ENCODE peak calls at places on chromosome 22, in four cellular contexts. L is upper lobe of left lung; E is H9; D is CD8-positive, alpha-beta memory T cell. M is an unnamed sample. For H3K4me1, the result is how much of the 10 kb centered on the place peaks cover.

GRCh38 chr22:24134090-24134846 is 47.0 kb upstream of the SUSD2 start:
- DNase-seq in E (no peak), L (peak), D (peak), M (no peak)

GRCh38 chr22:28711820-28712777 is 29.5 kb downstream of the CHEK2 start:
- DNase-seq in L (no peak), D (no peak), E (no peak), M (no peak)

GRCh38 chr22:43883012-43883661 is 8.7 kb downstream of the PNPLA5 start:
- DNase-seq in L (no peak), D (peak), E (peak), M (peak)

GRCh38 chr22:40250608-40251007 is 72.9 kb downstream of the TNRC6B start:
- DNase-seq in D (no peak), L (no peak), E (no peak), M (no peak)

GRCh38 chr22:23856721-23857605 is 712 bp upstream of the SLC2A11 start:
- DNase-seq in D (no peak), E (peak), L (peak), M (no peak)

GRCh38 chr22:43925433-43926348 is 2.1 kb downstream of the PNPLA3 start:
- DNase-seq in L (no peak), E (peak), D (no peak), M (no peak)

GRCh38 chr22:26536056-26536761 is 23.9 kb upstream of the TFIP11 start:
- DNase-seq in L (no peak), E (no peak), D (no peak), M (no peak)

GRCh38 chr22:27866136-27867091 is 52.6 kb downstream of the PITPNB start:
- DNase-seq in D (no peak), E (no peak), L (no peak), M (no peak)

GRCh38 chr22:26461188-26461810 is 22.3 kb downstream of the HPS4 start:
- DNase-seq in L (no peak), D (peak), E (peak), M (peak)

GRCh38 chr22:26581769-26582168 is 8.2 kb downstream of the TPST2 start:
- DNase-seq in D (no peak), L (no peak), E (no peak), M (no peak)

GRCh38 chr22:49446145-49446758 is 381.4 kb downstream of the BRD1 start:
- DNase-seq in E (no peak), L (no peak), D (no peak), M (no peak)

GRCh38 chr22:49889071-49889470 is 29.2 kb downstream of the ALG12 start:
- DNase-seq in L (no peak), D (no peak), E (no peak), M (no peak)

GRCh38 chr22:48331691-48332220 is 1495.9 kb downstream of the BRD1 start:
- DNase-seq in D (no peak), E (no peak), L (no peak), M (no peak)

GRCh38 chr22:39518124-39518786 is 2.1 kb upstream of the ATF4 start:
- DNase-seq in L (no peak), D (no peak), E (no peak), M (no peak)

GRCh38 chr22:17269224-17269606 is 50.0 kb upstream of the ADA2 start:
- DNase-seq in E (no peak), D (no peak), L (no peak), M (no peak)

GRCh38 chr22:17266261-17266971 is 47.2 kb upstream of the ADA2 start:
- DNase-seq in D (no peak), E (peak), L (no peak), M (peak)

GRCh38 chr22:17269607-17270261 is 50.5 kb upstream of the ADA2 start:
- DNase-seq in E (no peak), D (no peak), L (no peak), M (no peak)

GRCh38 chr22:17267661-17268330 is 48.6 kb upstream of the ADA2 start:
- DNase-seq in L (no peak), E (no peak), D (no peak), M (no peak)

DNA sequence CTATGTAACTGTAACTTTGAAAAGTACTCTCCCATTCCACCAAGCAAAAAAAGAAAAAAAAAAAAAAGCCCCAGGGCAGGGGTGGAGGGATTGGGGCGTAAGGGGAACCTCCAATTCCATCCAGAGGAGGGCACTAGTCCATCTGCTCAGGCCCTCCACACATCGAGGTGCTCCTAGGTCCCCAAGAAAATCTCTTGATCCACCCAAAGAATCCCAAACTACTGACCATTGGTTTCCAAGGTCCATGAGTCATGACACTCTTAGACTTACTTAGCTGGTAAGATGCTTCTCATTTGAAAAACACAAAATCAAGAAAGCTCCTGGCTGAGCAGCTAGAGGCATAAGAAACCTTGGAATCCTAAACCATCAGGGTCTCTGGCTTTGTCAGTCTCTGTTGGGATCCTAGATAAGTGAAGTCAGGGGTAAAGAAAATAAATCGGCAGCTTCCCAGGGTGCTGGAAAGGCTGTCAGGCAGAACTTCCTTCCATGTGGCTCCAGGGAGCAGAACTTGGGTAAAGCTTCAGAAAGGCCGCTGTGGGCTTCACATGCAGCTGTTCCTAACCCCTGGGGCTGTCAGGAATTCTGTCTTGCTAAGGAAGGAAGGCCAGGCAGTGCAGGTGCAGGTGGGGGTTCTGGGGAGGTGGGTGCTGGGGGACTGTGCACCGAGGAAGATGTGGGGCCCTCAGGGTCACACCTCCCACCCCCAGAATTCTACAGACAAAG is 49.4 kb upstream of the ADA2 start:
- DNase-seq in D (no peak), L (no peak), E (peak), M (no peak)
- H3K4me1 ChIP-seq in D (under half), L (under half), E (under half), M (under half)

DNA sequence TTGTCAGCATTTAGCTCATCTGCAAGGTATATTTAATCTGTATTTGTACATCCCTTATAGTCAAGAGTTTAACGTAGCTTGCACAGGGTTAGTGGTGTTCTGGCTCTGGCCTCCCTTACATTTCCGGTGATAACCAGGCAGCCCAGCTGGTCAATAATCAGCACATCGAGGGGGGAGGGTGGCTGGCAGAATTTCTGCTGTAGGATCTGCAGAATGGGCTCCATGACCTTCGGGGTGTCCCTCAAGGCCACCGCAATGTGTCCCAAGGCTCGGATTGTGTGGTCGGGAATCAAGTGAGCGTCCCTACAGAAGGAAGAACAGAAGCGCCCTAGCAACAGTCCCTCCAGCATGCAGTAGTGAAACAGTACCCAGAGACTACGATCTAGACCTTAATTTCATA is 25.1 kb downstream of the SERPIND1 start:
- DNase-seq in D (no peak), L (no peak), E (no peak), M (no peak)
- H3K27ac ChIP-seq in D (no peak), L (no peak), E (no peak), M (no peak)

GRCh38 chr22:42078469-42079318 is 806 bp upstream of the SMDT1 start:
- DNase-seq in L (peak), E (peak), D (no peak), M (no peak)
- H3K4me1 ChIP-seq in L (under half), E (under half), D (under half), M (under half)

GRCh38 chr22:38203090-38203810 is 1.5 kb downstream of the MAFF start:
- DNase-seq in L (peak), D (peak), E (peak), M (peak)

GRCh38 chr22:38204784-38205183 is 3.0 kb downstream of the MAFF start:
- DNase-seq in L (no peak), E (no peak), D (no peak), M (no peak)

GRCh38 chr22:38207898-38208432 is 6.2 kb downstream of the MAFF start:
- DNase-seq in D (no peak), L (no peak), E (peak), M (no peak)

GRCh38 chr22:38203855-38204497 is 2.2 kb downstream of the MAFF start:
- DNase-seq in E (no peak), D (no peak), L (no peak), M (no peak)

GRCh38 chr22:38205261-38206128 is 3.7 kb downstream of the MAFF start:
- DNase-seq in E (peak), D (no peak), L (peak), M (no peak)
- H3K27ac ChIP-seq in E (no peak), D (no peak), L (peak), M (no peak)

GRCh38 chr22:17785185-17786184 is 11.2 kb upstream of the BID start:
- DNase-seq in D (peak), L (peak), E (peak), M (peak)
- H3K4me1 ChIP-seq in D (under half), L (under half), E (under half), M (under half)

GRCh38 chr22:31616315-31616980 is 45.6 kb downstream of the PISD start:
- DNase-seq in D (no peak), L (no peak), E (no peak), M (no peak)

GRCh38 chr22:31614781-31615480 is 47.1 kb downstream of the PISD start:
- DNase-seq in D (no peak), L (no peak), E (no peak), M (no peak)

GRCh38 chr22:31615940-31616314 is 46.1 kb downstream of the PISD start:
- DNase-seq in L (no peak), E (no peak), D (no peak), M (no peak)

GRCh38 chr22:31613904-31614296 is 48.1 kb downstream of the PISD start:
- DNase-seq in D (no peak), L (no peak), E (no peak), M (no peak)

GRCh38 chr22:31615481-31615840 is 46.6 kb downstream of the PISD start:
- DNase-seq in D (no peak), L (no peak), E (no peak), M (no peak)
- H3K27ac ChIP-seq in D (no peak), L (peak), E (no peak), M (peak)

DNA sequence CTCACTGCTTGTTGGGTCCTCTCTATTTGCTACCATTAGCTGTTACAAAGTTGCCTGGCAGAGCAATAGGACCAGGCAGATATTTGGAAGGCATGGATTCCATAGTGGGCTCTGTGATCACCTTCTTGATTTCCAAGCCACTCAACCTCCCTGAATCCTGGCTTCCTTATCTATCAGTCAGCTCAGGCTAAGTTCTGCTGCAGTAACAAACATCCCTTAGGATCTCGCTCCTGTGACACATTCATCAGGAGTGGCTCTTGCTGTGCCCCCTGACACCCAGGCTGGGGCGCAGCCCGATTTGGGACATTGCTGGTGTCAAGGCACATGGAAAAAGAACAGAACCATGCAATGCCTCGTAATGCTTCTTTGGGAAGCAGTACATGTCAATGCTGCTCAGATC is 503.9 kb downstream of the TBC1D22A start:
- DNase-seq in E (no peak), L (no peak), D (no peak), M (no peak)
- H3K4me1 ChIP-seq in E (under half), L (under half), D (under half), M (under half)

M was measured in naive thymus-derived CD4-positive, alpha-beta T cell.